ENCODE peak calls at places on chromosomes 6 and 20, in six cellular contexts. F is H1, L is transverse colon, P is tibial nerve, Q is ovary, B is A549. E is an unnamed sample.

GRCh38 chr20:13865825-13866351 is 81.1 kb downstream of the NDUFAF5 start:
- DNase-seq in F (no peak), L (no peak), P (no peak), Q (no peak), B (no peak), E (no peak)

GRCh38 chr20:47360207-47360488 is 3.6 kb upstream of the ZMYND8 start:
- DNase-seq in F (no peak), L (peak), P (no peak), Q (peak), B (peak), E (peak)

GRCh38 chr20:2364014-2364413 is 16.7 kb upstream of the TGM6 start:
- DNase-seq in F (no peak), L (no peak), P (no peak), Q (no peak), B (no peak), E (no peak)

GRCh38 chr20:1469925-1470571 is 3.4 kb upstream of the NSFL1C start:
- DNase-seq in F (peak), L (peak), P (peak), Q (peak), B (peak), E (peak)

GRCh38 chr6:139142267-139142666 is 7.4 kb downstream of the HECA start:
- DNase-seq in F (no peak), L (no peak), P (no peak), Q (no peak), B (no peak), E (no peak)

GRCh38 chr6:39004801-39005200 is 43.8 kb upstream of the GLP1R start:
- DNase-seq in F (no peak), L (no peak), P (no peak), Q (no peak), B (no peak), E (no peak)

GRCh38 chr20:25319241-25320034 is 71.2 kb downstream of the ABHD12 start:
- DNase-seq in F (no peak), L (no peak), P (no peak), Q (no peak), B (no peak), E (peak)

GRCh38 chr6:167162591-167162990 is 4.8 kb upstream of the GPR31 start:
- DNase-seq in F (no peak), L (no peak), P (no peak), Q (no peak), B (no peak), E (no peak)

GRCh38 chr6:118890997-118891790 is 2.8 kb upstream of the ASF1A start:
- DNase-seq in F (no peak), L (no peak), P (no peak), Q (no peak), B (no peak), E (no peak)

GRCh38 chr6:129641344-129641743 is 68.6 kb downstream of the ARHGAP18 start:
- DNase-seq in F (no peak), L (no peak), P (no peak), Q (no peak), B (no peak), E (no peak)

GRCh38 chr6:150068173-150068785 is 642 bp downstream of the ULBP3 start:
- DNase-seq in F (no peak), L (no peak), P (no peak), Q (no peak), B (no peak), E (no peak)

GRCh38 chr6:46862381-46862780 is 59.4 kb downstream of the ADGRF5 start:
- DNase-seq in F (no peak), L (no peak), P (no peak), Q (no peak), B (no peak), E (no peak)

GRCh38 chr6:42221546-42221945 is 3.9 kb upstream of the MRPS10 start:
- DNase-seq in F (no peak), L (no peak), P (no peak), Q (no peak), B (no peak), E (no peak)

GRCh38 chr6:168480481-168480880 is 39.5 kb downstream of the SMOC2 start:
- DNase-seq in F (no peak), L (no peak), P (no peak), Q (no peak), B (no peak), E (no peak)

GRCh38 chr6:51930602-51931001 is 156.8 kb downstream of the PKHD1 start:
- DNase-seq in F (no peak), L (no peak), P (no peak), Q (no peak), B (no peak), E (no peak)

GRCh38 chr20:35561671-35562070 is 19.8 kb downstream of the ERGIC3 start:
- DNase-seq in F (no peak), L (no peak), P (no peak), Q (no peak), B (no peak), E (no peak)

GRCh38 chr20:20037960-20038359 is 14.3 kb downstream of the CRNKL1 start:
- DNase-seq in F (no peak), L (no peak), P (no peak), Q (no peak), B (no peak), E (no peak)

GRCh38 chr6:148223424-148223842 is 119.2 kb upstream of the SASH1 start:
- DNase-seq in F (no peak), L (no peak), P (no peak), Q (no peak), B (no peak), E (no peak)

GRCh38 chr6:167737205-167737830 is 89.4 kb upstream of the AFDN start:
- DNase-seq in F (no peak), L (no peak), P (no peak), Q (no peak), B (no peak), E (peak)

GRCh38 chr20:39960522-39961420 is 728.3 kb downstream of the MAFB start:
- DNase-seq in F (no peak), L (no peak), P (no peak), Q (peak), B (no peak), E (peak)

GRCh38 chr6:6697620-6698019 is 109.1 kb downstream of the LY86 start:
- DNase-seq in F (no peak), L (peak), P (no peak), Q (no peak), B (no peak), E (no peak)

GRCh38 chr6:34791164-34791841 is 580 bp upstream of the BLTP3A start:
- DNase-seq in F (peak), L (peak), P (no peak), Q (peak), B (peak), E (peak)

GRCh38 chr6:168927026-168927425 is 326.6 kb downstream of the THBS2 start:
- DNase-seq in F (no peak), L (no peak), P (no peak), Q (no peak), B (no peak), E (no peak)

GRCh38 chr6:72953901-72954494 is 271.3 kb downstream of the KHDC1L start:
- DNase-seq in F (no peak), L (no peak), P (no peak), Q (no peak), B (no peak), E (no peak)

GRCh38 chr20:4524307-4524706 is 197.4 kb upstream of the PRND start:
- DNase-seq in F (no peak), L (no peak), P (no peak), Q (no peak), B (no peak), E (no peak)

GRCh38 chr20:46423342-46423741 is 16.9 kb upstream of the ELMO2 start:
- DNase-seq in F (no peak), L (no peak), P (no peak), Q (no peak), B (no peak), E (no peak)

GRCh38 chr6:81450180-81450579 is 302.3 kb downstream of the TENT5A start:
- DNase-seq in F (no peak), L (peak), P (no peak), Q (no peak), B (no peak), E (no peak)

GRCh38 chr6:149318581-149319286 is 1.2 kb downstream of the TAB2 start:
- DNase-seq in F (no peak), L (peak), P (no peak), Q (no peak), B (no peak), E (no peak)

GRCh38 chr20:6348908-6349307 is 226.1 kb upstream of the FERMT1 start:
- DNase-seq in F (no peak), L (no peak), P (no peak), Q (no peak), B (no peak), E (no peak)

GRCh38 chr6:52317841-52318581 is 33.5 kb upstream of the MCM3 start:
- DNase-seq in F (no peak), L (no peak), P (no peak), Q (no peak), B (peak), E (no peak)

GRCh38 chr6:54800201-54800600 is 46.4 kb upstream of the FAM83B start:
- DNase-seq in F (no peak), L (no peak), P (no peak), Q (no peak), B (no peak), E (no peak)

GRCh38 chr6:162379762-162380409 is 347.7 kb downstream of the PRKN start:
- DNase-seq in F (no peak), L (no peak), P (no peak), Q (no peak), B (no peak), E (no peak)

GRCh38 chr20:25336561-25337422 is 53.8 kb downstream of the ABHD12 start:
- DNase-seq in F (peak), L (no peak), P (no peak), Q (no peak), B (peak), E (no peak)

GRCh38 chr6:164169355-164169754 is 754.8 kb downstream of the QKI start:
- DNase-seq in F (no peak), L (no peak), P (no peak), Q (no peak), B (no peak), E (no peak)

GRCh38 chr20:7736336-7736735 is 203.9 kb downstream of the HAO1 start:
- DNase-seq in F (no peak), L (no peak), P (no peak), Q (no peak), B (no peak), E (no peak)

DNA sequence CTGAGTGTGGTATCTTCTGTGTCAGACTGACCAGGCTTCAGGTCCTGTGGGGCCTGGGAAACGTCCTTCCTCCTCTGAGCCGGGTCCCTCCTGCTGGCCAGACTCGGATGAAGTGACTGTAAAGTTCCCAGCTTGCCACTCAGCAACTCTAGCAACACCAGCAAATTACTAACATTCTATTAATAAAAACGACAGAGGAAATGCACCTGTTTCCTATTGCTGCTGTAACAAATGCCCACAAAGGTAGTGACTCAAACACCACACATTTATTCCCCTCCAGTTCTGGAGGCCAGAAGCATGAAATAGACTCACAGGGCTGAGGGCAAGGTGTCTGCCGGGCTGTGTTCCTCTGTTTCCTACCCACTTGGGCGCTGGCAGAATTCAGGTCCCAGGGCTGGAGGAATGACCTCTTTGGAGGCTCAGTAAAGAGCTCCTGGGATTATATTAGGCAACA is 48.8 kb downstream of the CTCFL start:
- DNase-seq in F (no peak), L (no peak), P (no peak), Q (peak), B (no peak), E (peak)
- TF ChIP-seq EP300 in F (no peak), L (no peak), P (no peak), Q (no peak), B (no peak), E (no peak)

GRCh38 chr20:32184953-32185603 is 22.5 kb downstream of the PLAGL2 start:
- DNase-seq in F (no peak), L (no peak), P (no peak), Q (no peak), B (no peak), E (peak)
- TF ChIP-seq CTCF in F (no peak), L (no peak), P (no peak), Q (no peak), B (no peak), E (no peak)

GRCh38 chr6:133889557-133890301 is 816 bp downstream of the TCF21 start:
- DNase-seq in F (no peak), L (no peak), P (no peak), Q (peak), B (no peak), E (no peak)

GRCh38 chr6:133892444-133893323 is 3.8 kb downstream of the TCF21 start:
- DNase-seq in F (no peak), L (no peak), P (no peak), Q (peak), B (no peak), E (no peak)

GRCh38 chr6:133890941-133891813 is 2.3 kb downstream of the TCF21 start:
- DNase-seq in F (no peak), L (peak), P (no peak), Q (peak), B (peak), E (peak)

GRCh38 chr6:133893324-133893692 is 4.4 kb downstream of the TCF21 start:
- DNase-seq in F (no peak), L (no peak), P (no peak), Q (no peak), B (no peak), E (no peak)

GRCh38 chr6:133891814-133892443 is 3.0 kb downstream of the TCF21 start:
- DNase-seq in F (no peak), L (no peak), P (no peak), Q (no peak), B (no peak), E (no peak)
- H3K27ac ChIP-seq in F (no peak), L (peak), P (no peak), Q (peak), B (peak), E (peak)

GRCh38 chr6:29924731-29925130 is 17.6 kb upstream of the HLA-A start:
- DNase-seq in F (no peak), L (no peak), P (no peak), Q (no peak), B (no peak), E (no peak)
- TF ChIP-seq EP300 in F (no peak), L (no peak), P (no peak), Q (no peak), B (no peak), E (no peak)

GRCh38 chr6:95543798-95544197 is 33.5 kb upstream of the MANEA start:
- DNase-seq in F (no peak), L (no peak), P (no peak), Q (no peak), B (no peak), E (no peak)
- TF ChIP-seq CTCF in F (peak), L (no peak), P (no peak), Q (no peak), B (no peak), E (no peak)

DNA sequence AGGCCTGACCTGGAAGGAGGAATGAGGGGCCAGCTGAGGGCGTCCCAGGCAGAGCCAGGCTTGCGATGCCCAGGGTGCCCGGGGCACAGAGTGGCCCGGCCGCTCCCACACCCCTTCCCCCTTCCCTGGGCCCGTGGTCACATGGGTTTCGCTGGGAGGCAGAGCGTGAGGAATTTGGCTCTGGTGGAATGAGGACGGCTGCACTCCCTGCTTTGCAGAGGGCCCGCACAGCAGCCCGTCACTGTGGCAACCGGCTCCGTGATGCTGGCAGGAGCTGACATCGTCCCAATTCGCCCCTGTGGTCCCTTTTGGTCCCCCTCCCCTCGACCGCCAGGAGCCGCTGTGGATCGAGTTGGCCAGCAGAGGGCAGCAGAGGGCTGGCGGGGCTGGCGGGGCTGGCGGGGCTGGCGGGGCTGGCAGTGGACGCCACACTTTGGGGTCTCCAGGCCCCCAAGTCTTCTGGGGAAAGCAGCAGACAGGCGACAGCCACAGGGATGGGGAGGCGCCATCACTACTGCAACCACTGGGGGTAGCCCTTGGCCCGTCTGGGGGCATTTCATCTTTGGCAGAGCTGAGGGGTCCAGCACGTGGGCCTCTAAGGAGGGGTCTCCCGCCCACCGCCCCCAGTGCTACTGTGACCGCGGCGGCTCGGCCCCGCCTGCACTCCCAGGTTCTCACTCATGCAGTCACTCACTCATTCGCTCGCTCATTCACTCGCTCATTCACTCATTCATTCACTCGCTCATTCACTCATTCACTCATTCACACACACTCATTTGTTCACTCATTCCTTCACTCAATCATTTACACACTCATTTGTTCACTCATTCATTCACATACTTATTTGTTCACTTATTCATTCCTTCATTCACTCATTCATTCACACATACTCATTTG is 49.7 kb upstream of the BHLHE23 start:
- DNase-seq in F (no peak), L (peak), P (no peak), Q (peak), B (no peak), E (peak)
- H3K27ac ChIP-seq in F (no peak), L (no peak), P (no peak), Q (no peak), B (no peak), E (no peak)

GRCh38 chr6:56349196-56349595 is 101.8 kb upstream of the COL21A1 start:
- DNase-seq in F (no peak), L (no peak), P (no peak), Q (no peak), B (no peak), E (no peak)
- TF ChIP-seq EP300 in F (no peak), L (no peak), P (no peak), Q (no peak), B (no peak), E (no peak)

DNA sequence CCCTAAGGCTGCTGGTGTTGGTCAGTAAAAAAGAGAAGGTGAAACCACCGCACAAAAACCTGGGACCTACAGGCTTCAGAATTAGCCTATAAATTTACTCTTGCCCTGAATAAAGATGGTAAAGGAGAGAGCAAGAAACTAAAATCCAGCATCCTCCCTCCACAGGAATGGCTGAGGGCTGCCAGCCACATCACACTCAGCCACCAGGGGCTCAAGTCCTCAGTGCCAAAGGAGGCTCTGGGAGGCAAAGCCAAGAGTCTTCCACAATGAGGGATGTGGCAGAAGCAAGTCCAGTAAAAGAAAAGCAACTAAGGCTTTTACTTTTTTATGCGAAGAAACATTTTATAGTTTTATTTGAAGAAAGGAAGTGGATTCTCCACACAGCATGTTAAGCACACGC is 219.5 kb upstream of the SSTR4 start:
- DNase-seq in F (no peak), L (no peak), P (no peak), Q (no peak), B (peak), E (no peak)
- TF ChIP-seq CTCF in F (peak), L (no peak), P (no peak), Q (no peak), B (no peak), E (no peak)